ENCODE peak calls at places on chromosomes 13 and 19, in five cellular contexts. W, B, R, H and U are unnamed samples.

GRCh38 chr19:17405250-17406038 is at the start of gene BST2:
- DNase-seq in W (no peak), B (peak), R (peak), H (no peak), U (no peak)

GRCh38 chr19:38663957-38664502 is 16.6 kb downstream of the ACTN4 start:
- DNase-seq in W (no peak), B (peak), R (no peak), H (peak), U (no peak)

GRCh38 chr13:67619987-67620386 is 389.9 kb upstream of the PCDH9 start:
- DNase-seq in W (no peak), B (no peak), R (peak), H (no peak), U (no peak)

GRCh38 chr19:51256053-51256682 is 5.3 kb downstream of the SIGLECL1 start:
- DNase-seq in W (no peak), B (no peak), R (no peak), H (no peak), U (no peak)

GRCh38 chr13:29761815-29762214 is 88.6 kb downstream of the UBL3 start:
- DNase-seq in W (no peak), B (no peak), R (no peak), H (no peak), U (no peak)

GRCh38 chr13:20118268-20119140 is 42.3 kb downstream of the GJA3 start:
- DNase-seq in W (peak), B (peak), R (peak), H (no peak), U (peak)

GRCh38 chr19:6253886-6254285 is 25.9 kb downstream of the MLLT1 start:
- DNase-seq in W (no peak), B (no peak), R (no peak), H (no peak), U (no peak)

GRCh38 chr19:2503521-2504109 is 27.7 kb downstream of the GADD45B start:
- DNase-seq in W (peak), B (no peak), R (no peak), H (peak), U (no peak)

GRCh38 chr13:113801289-113801961 is 42.4 kb downstream of the TMEM255B start:
- DNase-seq in W (no peak), B (no peak), R (no peak), H (no peak), U (no peak)

GRCh38 chr13:95100525-95101121 is 200.6 kb downstream of the ABCC4 start:
- DNase-seq in W (no peak), B (no peak), R (peak), H (peak), U (no peak)

GRCh38 chr13:22789916-22790315 is 390.9 kb upstream of the SGCG start:
- DNase-seq in W (no peak), B (no peak), R (no peak), H (no peak), U (no peak)

GRCh38 chr19:40592170-40592569 is 9.0 kb upstream of the LTBP4 start:
- DNase-seq in W (no peak), B (no peak), R (peak), H (no peak), U (no peak)

GRCh38 chr19:19514215-19514633 is 1.1 kb downstream of the TSSK6 start:
- DNase-seq in W (no peak), B (peak), R (peak), H (no peak), U (no peak)

GRCh38 chr13:27053235-27053884 is 118.3 kb downstream of the USP12 start:
- DNase-seq in W (no peak), B (no peak), R (peak), H (no peak), U (no peak)

GRCh38 chr19:29517412-29517811 is 8.4 kb upstream of the VSTM2B start:
- DNase-seq in W (no peak), B (no peak), R (no peak), H (no peak), U (no peak)

GRCh38 chr13:97258801-97259200 is 36.7 kb downstream of the MBNL2 start:
- DNase-seq in W (no peak), B (no peak), R (peak), H (no peak), U (no peak)

GRCh38 chr13:42377640-42378382 is 105.9 kb downstream of the AKAP11 start:
- DNase-seq in W (no peak), B (no peak), R (no peak), H (no peak), U (no peak)

GRCh38 chr19:21626091-21626490 is 120.7 kb downstream of the ZNF429 start:
- DNase-seq in W (no peak), B (no peak), R (no peak), H (no peak), U (no peak)

GRCh38 chr13:33758113-33758512 is 59.8 kb upstream of the RFC3 start:
- DNase-seq in W (no peak), B (no peak), R (no peak), H (no peak), U (no peak)

GRCh38 chr13:47508518-47509228 is 492.4 kb downstream of the SUCLA2 start:
- DNase-seq in W (no peak), B (no peak), R (no peak), H (no peak), U (no peak)

GRCh38 chr13:73754727-73755292 is 379.4 kb downstream of the KLF12 start:
- DNase-seq in W (peak), B (peak), R (peak), H (peak), U (peak)

GRCh38 chr13:97883356-97883755 is 70.1 kb upstream of the IPO5 start:
- DNase-seq in W (no peak), B (no peak), R (no peak), H (no peak), U (no peak)

GRCh38 chr13:78604782-78605611 is 1.6 kb upstream of the POU4F1 start:
- DNase-seq in W (no peak), B (no peak), R (no peak), H (no peak), U (no peak)

GRCh38 chr19:7541828-7542443 is 6.4 kb downstream of the PNPLA6 start:
- DNase-seq in W (no peak), B (no peak), R (no peak), H (no peak), U (no peak)

GRCh38 chr13:42575938-42576337 is 2.0 kb downstream of the TNFSF11 start:
- DNase-seq in W (no peak), B (no peak), R (no peak), H (no peak), U (no peak)

GRCh38 chr19:46928951-46929350 is 68.2 kb downstream of the ARHGAP35 start:
- DNase-seq in W (no peak), B (no peak), R (peak), H (peak), U (no peak)

GRCh38 chr13:50588736-50589135 is 254.8 kb downstream of the DLEU7 start:
- DNase-seq in W (no peak), B (no peak), R (no peak), H (peak), U (no peak)

GRCh38 chr13:77390391-77390790 is 63.5 kb upstream of the MYCBP2 start:
- DNase-seq in W (no peak), B (no peak), R (peak), H (no peak), U (no peak)

GRCh38 chr19:17281391-17282304 is at the start of gene ANKLE1:
- DNase-seq in W (no peak), B (no peak), R (peak), H (no peak), U (no peak)